ENCODE peak calls at places on chromosomes 4 and X, in four cellular contexts. N is stomach, F is uterus, V is upper lobe of left lung. U is an unnamed sample.

GRCh38 chr4:76571274-76571673 is 136.2 kb downstream of the SHROOM3 start:
- DNase-seq in N (no peak), F (no peak), V (no peak), U (no peak)

GRCh38 chr4:121219222-121219621 is 55.1 kb upstream of the TNIP3 start:
- DNase-seq in N (no peak), F (no peak), V (no peak), U (no peak)

GRCh38 chr4:14916554-14917304 is 85.6 kb upstream of the CPEB2 start:
- DNase-seq in N (no peak), F (no peak), V (no peak), U (peak; percentile 86)

GRCh38 chr4:127995776-127996175 is 30.6 kb downstream of the ABHD18 start:
- DNase-seq in N (no peak), F (no peak), V (no peak), U (no peak)

GRCh38 chr4:77714514-77714913 is 104.7 kb downstream of the CNOT6L start:
- DNase-seq in N (no peak), F (no peak), V (no peak), U (no peak)

GRCh38 chrX:39476596-39476995 is 621.2 kb downstream of the BCOR start:
- DNase-seq in N (no peak), F (no peak), V (peak; percentile 21), U (no peak)

GRCh38 chrX:6371353-6371752 is 142.7 kb upstream of the NLGN4X start:
- DNase-seq in N (no peak), F (no peak), V (no peak), U (no peak)

GRCh38 chr4:6393066-6393465 is 79.3 kb downstream of the PPP2R2C start:
- DNase-seq in N (no peak), F (no peak), V (no peak), U (no peak)

GRCh38 chr4:173014113-173014558 is 154.5 kb upstream of the GALNT7 start:
- DNase-seq in N (no peak), F (peak; percentile 24), V (no peak), U (no peak)

GRCh38 chrX:11137543-11138139 is 26.5 kb downstream of the HCCS start:
- DNase-seq in N (no peak), F (no peak), V (no peak), U (no peak)

GRCh38 chr4:19947349-19947748 is 304.4 kb upstream of the SLIT2 start:
- DNase-seq in N (no peak), F (no peak), V (no peak), U (no peak)

GRCh38 chr4:140363051-140363450 is 10.4 kb upstream of the SCOC start:
- DNase-seq in N (no peak), F (no peak), V (no peak), U (no peak)

GRCh38 chrX:11254417-11255109 is 38.6 kb upstream of the AMELX start:
- DNase-seq in N (peak; percentile 25), F (no peak), V (no peak), U (no peak)

GRCh38 chr4:152352645-152353116 is 183.2 kb downstream of the FBXW7 start:
- DNase-seq in N (no peak), F (peak; percentile 81), V (no peak), U (peak; percentile 86)

GRCh38 chrX:139739138-139739537 is 31.2 kb upstream of the MCF2 start:
- DNase-seq in N (no peak), F (no peak), V (no peak), U (no peak)

GRCh38 chr4:92263010-92263409 is 40.8 kb upstream of the GRID2 start:
- DNase-seq in N (no peak), F (no peak), V (no peak), U (no peak)

GRCh38 chr4:151031831-151032605 is 16.9 kb upstream of the LRBA start:
- DNase-seq in N (no peak), F (no peak), V (no peak), U (no peak)

GRCh38 chr4:123599920-123600394 is 203.4 kb downstream of the SPRY1 start:
- DNase-seq in N (peak; percentile 62), F (peak; percentile 47), V (peak; percentile 72), U (peak; percentile 75)

GRCh38 chr4:54017308-54017707 is 47.1 kb downstream of the CHIC2 start:
- DNase-seq in N (no peak), F (no peak), V (no peak), U (no peak)

GRCh38 chr4:31674313-31674947 is 954.3 kb downstream of the PCDH7 start:
- DNase-seq in N (no peak), F (no peak), V (no peak), U (no peak)

GRCh38 chrX:14003028-14003427 is 26.7 kb downstream of the GEMIN8 start:
- DNase-seq in N (no peak), F (no peak), V (no peak), U (no peak)

GRCh38 chr4:47145630-47146029 is 114.3 kb downstream of the GABRB1 start:
- DNase-seq in N (no peak), F (no peak), V (no peak), U (no peak)

GRCh38 chr4:26161030-26161824 is 159.6 kb upstream of the RBPJ start:
- DNase-seq in N (no peak), F (no peak), V (no peak), U (no peak)

GRCh38 chr4:125016892-125017299 is 297.9 kb upstream of the FAT4 start:
- DNase-seq in N (no peak), F (no peak), V (no peak), U (no peak)

GRCh38 chrX:10608099-10608498 is 12.3 kb downstream of the MID1 start:
- DNase-seq in N (no peak), F (no peak), V (no peak), U (no peak)

GRCh38 chr4:60948008-60948407 is 252.1 kb upstream of the ADGRL3 start:
- DNase-seq in N (no peak), F (no peak), V (no peak), U (no peak)

GRCh38 chr4:101256222-101256621 is 91.1 kb downstream of the PPP3CA start:
- DNase-seq in N (peak; percentile 58), F (no peak), V (no peak), U (no peak)

GRCh38 chr4:84496356-84497219 is 2.5 kb downstream of the NKX6-1 start:
- DNase-seq in N (no peak), F (no peak), V (peak; percentile 79), U (no peak)

GRCh38 chrX:24760601-24761000 is 66.9 kb downstream of the POLA1 start:
- DNase-seq in N (no peak), F (no peak), V (no peak), U (no peak)

GRCh38 chr4:4541040-4541631 is 712 bp downstream of the STX18 start:
- DNase-seq in N (peak; percentile 28), F (no peak), V (no peak), U (peak; percentile 23)

GRCh38 chr4:138670681-138671080 is 344.9 kb upstream of the NOCT start:
- DNase-seq in N (no peak), F (no peak), V (no peak), U (no peak)

GRCh38 chr4:173529505-173530325 is at the start of gene HAND2:
- DNase-seq in N (no peak), F (peak; percentile 96), V (peak; percentile 76), U (no peak)

GRCh38 chrX:24661292-24661691 is 14.1 kb upstream of the PCYT1B start:
- DNase-seq in N (no peak), F (no peak), V (no peak), U (no peak)

GRCh38 chrX:150680974-150681373 is 12.2 kb upstream of the MTMR1 start:
- DNase-seq in N (no peak), F (no peak), V (no peak), U (no peak)

GRCh38 chr4:150746156-150746555 is 164.2 kb downstream of the MAB21L2 start:
- DNase-seq in N (no peak), F (no peak), V (no peak), U (no peak)

GRCh38 chr4:87657525-87657924 is 7.4 kb downstream of the DMP1 start:
- DNase-seq in N (no peak), F (no peak), V (no peak), U (no peak)

DNA sequence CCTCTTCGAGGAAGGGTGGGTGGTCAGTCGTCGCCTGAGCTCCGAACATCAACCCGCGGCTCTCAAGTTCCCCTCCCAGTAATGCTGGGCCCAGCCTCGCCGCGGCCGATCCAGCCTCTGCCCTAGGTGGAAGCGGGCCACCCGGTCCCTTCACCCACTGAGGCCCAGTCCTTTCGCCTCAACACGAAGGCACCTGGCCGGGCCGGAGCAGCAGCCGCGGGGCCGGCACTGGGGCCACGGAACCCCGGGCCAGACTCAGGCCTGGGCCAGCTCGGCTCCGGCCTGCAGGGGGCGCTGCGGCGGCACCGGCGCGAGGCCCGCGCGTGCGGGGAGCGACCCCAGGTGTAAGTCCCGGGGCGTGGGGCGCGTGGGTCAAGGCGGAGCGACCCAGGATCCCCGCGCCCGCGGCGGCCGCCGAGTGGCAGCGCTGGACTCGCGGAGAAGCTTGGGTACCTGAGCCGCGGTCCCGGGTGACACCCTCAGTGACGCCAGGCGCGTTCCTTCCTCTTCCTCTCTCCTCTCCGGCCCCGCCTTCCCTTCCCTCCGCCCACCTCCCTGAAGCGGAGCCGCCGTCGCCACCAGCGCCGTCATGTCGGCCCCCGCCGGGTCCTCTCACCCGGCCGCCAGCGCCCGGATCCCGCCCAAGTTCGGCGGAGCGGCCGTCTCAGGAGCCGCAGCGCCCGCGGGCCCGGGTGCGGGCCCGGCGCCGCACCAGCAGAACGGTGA is at the start of gene SEC24B:
- DNase-seq in N (peak; percentile 91), F (peak; percentile 82), V (peak; percentile 98), U (peak; percentile 91)
- TF ChIP-seq POLR2A in N (no peak), F (peak; percentile 84), V (peak; percentile 86), U (no peak)

GRCh38 chr4:89438102-89438831 is 130.7 kb upstream of the GPRIN3 start:
- DNase-seq in N (peak; percentile 41), F (no peak), V (no peak), U (no peak)
- TF ChIP-seq CTCF in N (peak; percentile 33), F (no peak), V (peak; percentile 45), U (no peak)

DNA sequence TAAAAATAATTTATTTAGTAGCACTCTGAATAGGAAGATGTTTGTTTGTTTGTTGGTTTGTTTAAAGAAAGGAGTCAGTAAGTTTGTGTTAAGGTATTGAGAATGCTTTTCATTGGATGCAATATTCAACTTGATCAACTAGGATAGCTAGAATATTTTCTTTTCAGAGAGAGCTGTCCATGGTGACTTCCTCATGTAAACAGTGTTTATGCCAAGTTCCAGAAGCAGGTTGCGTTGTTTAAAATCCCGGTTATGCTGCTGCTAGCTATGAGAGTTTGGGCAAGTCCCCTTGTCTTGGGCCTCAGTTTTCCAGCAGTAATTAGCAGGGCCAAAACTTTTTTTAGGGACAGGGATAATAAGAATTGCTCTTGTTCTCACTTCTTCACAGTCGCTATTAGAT is 876.2 kb upstream of the HS3ST1 start:
- DNase-seq in N (no peak), F (no peak), V (no peak), U (no peak)
- H3K4me3 ChIP-seq in N (no peak overlapping the region), F (no peak overlapping the region), V (no peak overlapping the region), U (no peak overlapping the region)

GRCh38 chr4:2402453-2402852 is 16.0 kb downstream of the ZFYVE28 start:
- DNase-seq in N (no peak), F (no peak), V (no peak), U (no peak)

GRCh38 chr4:2400841-2401609 is 17.4 kb downstream of the ZFYVE28 start:
- DNase-seq in N (no peak), F (no peak), V (no peak), U (no peak)

GRCh38 chr4:2402053-2402452 is 16.4 kb downstream of the ZFYVE28 start:
- DNase-seq in N (peak; percentile 81), F (peak; percentile 68), V (peak; percentile 86), U (peak; percentile 90)

GRCh38 chr4:2402941-2403340 is 15.5 kb downstream of the ZFYVE28 start:
- DNase-seq in N (no peak), F (no peak), V (no peak), U (no peak)

DNA sequence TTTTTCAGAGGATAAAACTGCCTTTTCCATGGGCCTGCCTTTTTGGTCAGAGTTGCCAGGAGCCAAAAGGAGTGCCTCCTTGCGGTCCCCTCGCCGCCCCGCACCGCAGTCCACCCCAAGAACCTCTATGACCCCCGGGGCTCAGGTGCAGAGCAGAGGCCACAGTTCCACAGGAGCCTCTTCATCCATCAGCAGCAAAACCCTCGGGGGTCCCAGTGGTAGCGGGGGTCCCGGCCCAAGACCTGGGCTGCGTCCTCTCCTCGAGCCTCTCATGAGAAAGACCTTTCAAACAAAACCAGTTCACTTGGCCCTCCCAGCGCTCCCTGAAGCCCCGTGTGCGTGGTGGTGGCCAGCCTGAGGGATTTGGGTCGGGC is 16.8 kb downstream of the ZFYVE28 start:
- DNase-seq in N (no peak), F (no peak), V (no peak), U (no peak)
- TF ChIP-seq POLR2A in N (no peak), F (no peak), V (no peak), U (no peak)

U was measured in lower leg skin.